ENCODE peak calls at places on chromosomes 5 and 9, in nine cellular contexts. One of them, this sample, is unnamed. For H3K36me3 and H3K9me3, the result is how much of the 10 kb centered on the place peaks cover.

GRCh38 chr5:134533115-134533815 is 7.8 kb downstream of the JADE2 start:
- DNase-seq in cardiac muscle cell: no peak
- DNase-seq in K562: no peak
- DNase-seq in mucosa of descending colon: no peak
- DNase-seq in aorta: peak
- DNase-seq in Peyer's patch: no peak
- DNase-seq in uterus: peak
- DNase-seq in tibial nerve: peak
- DNase-seq in PC-3: no peak
- DNase-seq in this sample: no peak

GRCh38 chr5:125410501-125411162 is 664.2 kb upstream of the ZNF608 start:
- DNase-seq in cardiac muscle cell: no peak
- DNase-seq in K562: no peak
- DNase-seq in mucosa of descending colon: no peak
- DNase-seq in aorta: no peak
- DNase-seq in Peyer's patch: no peak
- DNase-seq in uterus: no peak
- DNase-seq in tibial nerve: no peak
- DNase-seq in PC-3: peak
- DNase-seq in this sample: no peak

GRCh38 chr9:99491408-99492259 is 269.6 kb downstream of the SEC61B start:
- DNase-seq in cardiac muscle cell: no peak
- DNase-seq in K562: no peak
- DNase-seq in mucosa of descending colon: no peak
- DNase-seq in aorta: no peak
- DNase-seq in Peyer's patch: no peak
- DNase-seq in uterus: no peak
- DNase-seq in tibial nerve: no peak
- DNase-seq in PC-3: no peak
- DNase-seq in this sample: no peak

GRCh38 chr5:37844004-37844403 is 4.2 kb upstream of the GDNF start:
- DNase-seq in cardiac muscle cell: no peak
- DNase-seq in K562: no peak
- DNase-seq in mucosa of descending colon: no peak
- DNase-seq in aorta: no peak
- DNase-seq in Peyer's patch: no peak
- DNase-seq in uterus: no peak
- DNase-seq in tibial nerve: no peak
- DNase-seq in PC-3: no peak
- DNase-seq in this sample: no peak

GRCh38 chr5:62473209-62473608 is 60.6 kb downstream of the IPO11 start:
- DNase-seq in cardiac muscle cell: no peak
- DNase-seq in K562: no peak
- DNase-seq in mucosa of descending colon: no peak
- DNase-seq in aorta: no peak
- DNase-seq in Peyer's patch: no peak
- DNase-seq in uterus: no peak
- DNase-seq in tibial nerve: no peak
- DNase-seq in PC-3: peak
- DNase-seq in this sample: no peak

GRCh38 chr9:18260527-18260926 is 213.4 kb upstream of the ADAMTSL1 start:
- DNase-seq in cardiac muscle cell: no peak
- DNase-seq in K562: no peak
- DNase-seq in mucosa of descending colon: no peak
- DNase-seq in aorta: no peak
- DNase-seq in Peyer's patch: no peak
- DNase-seq in uterus: peak
- DNase-seq in tibial nerve: no peak
- DNase-seq in PC-3: peak
- DNase-seq in this sample: no peak

GRCh38 chr5:100776244-100776643 is 126.8 kb downstream of the ST8SIA4 start:
- DNase-seq in cardiac muscle cell: no peak
- DNase-seq in K562: no peak
- DNase-seq in mucosa of descending colon: no peak
- DNase-seq in aorta: no peak
- DNase-seq in Peyer's patch: no peak
- DNase-seq in uterus: no peak
- DNase-seq in tibial nerve: no peak
- DNase-seq in PC-3: peak
- DNase-seq in this sample: no peak

GRCh38 chr9:83219154-83219923 is 156.4 kb upstream of the RASEF start:
- DNase-seq in cardiac muscle cell: peak
- DNase-seq in K562: peak
- DNase-seq in mucosa of descending colon: peak
- DNase-seq in aorta: peak
- DNase-seq in Peyer's patch: no peak
- DNase-seq in uterus: peak
- DNase-seq in tibial nerve: peak
- DNase-seq in PC-3: peak
- DNase-seq in this sample: no peak

GRCh38 chr5:139738777-139739611 is 56.6 kb upstream of the PSD2 start:
- DNase-seq in cardiac muscle cell: no peak
- DNase-seq in K562: no peak
- DNase-seq in mucosa of descending colon: no peak
- DNase-seq in aorta: no peak
- DNase-seq in Peyer's patch: no peak
- DNase-seq in uterus: no peak
- DNase-seq in tibial nerve: no peak
- DNase-seq in PC-3: no peak
- DNase-seq in this sample: no peak

GRCh38 chr9:134469041-134469875 is 143.0 kb downstream of the RXRA start:
- DNase-seq in cardiac muscle cell: no peak
- DNase-seq in K562: no peak
- DNase-seq in mucosa of descending colon: peak
- DNase-seq in aorta: peak
- DNase-seq in Peyer's patch: no peak
- DNase-seq in uterus: peak
- DNase-seq in tibial nerve: no peak
- DNase-seq in PC-3: no peak
- DNase-seq in this sample: no peak

GRCh38 chr5:102296229-102296817 is at the start of gene SLCO4C1:
- DNase-seq in cardiac muscle cell: peak
- DNase-seq in K562: peak
- DNase-seq in mucosa of descending colon: peak
- DNase-seq in aorta: peak
- DNase-seq in Peyer's patch: peak
- DNase-seq in uterus: no peak
- DNase-seq in tibial nerve: peak
- DNase-seq in PC-3: no peak
- DNase-seq in this sample: peak

GRCh38 chr9:27861887-27862286 is 288.6 kb upstream of the C9orf72 start:
- DNase-seq in cardiac muscle cell: no peak
- DNase-seq in K562: no peak
- DNase-seq in mucosa of descending colon: no peak
- DNase-seq in aorta: no peak
- DNase-seq in Peyer's patch: no peak
- DNase-seq in uterus: no peak
- DNase-seq in tibial nerve: no peak
- DNase-seq in PC-3: no peak
- DNase-seq in this sample: no peak

GRCh38 chr5:150140830-150141229 is 14.8 kb downstream of the PDGFRB start:
- DNase-seq in cardiac muscle cell: no peak
- DNase-seq in K562: no peak
- DNase-seq in mucosa of descending colon: no peak
- DNase-seq in aorta: no peak
- DNase-seq in Peyer's patch: no peak
- DNase-seq in uterus: no peak
- DNase-seq in tibial nerve: no peak
- DNase-seq in PC-3: no peak
- DNase-seq in this sample: no peak

GRCh38 chr9:5621327-5621726 is 7.6 kb upstream of the RIC1 start:
- DNase-seq in cardiac muscle cell: no peak
- DNase-seq in K562: no peak
- DNase-seq in mucosa of descending colon: no peak
- DNase-seq in aorta: no peak
- DNase-seq in Peyer's patch: no peak
- DNase-seq in uterus: no peak
- DNase-seq in tibial nerve: no peak
- DNase-seq in PC-3: peak
- DNase-seq in this sample: no peak

GRCh38 chr5:79809743-79810142 is 120.1 kb downstream of the CMYA5 start:
- DNase-seq in cardiac muscle cell: no peak
- DNase-seq in K562: no peak
- DNase-seq in mucosa of descending colon: no peak
- DNase-seq in aorta: no peak
- DNase-seq in Peyer's patch: no peak
- DNase-seq in uterus: no peak
- DNase-seq in tibial nerve: no peak
- DNase-seq in PC-3: no peak
- DNase-seq in this sample: no peak

GRCh38 chr9:26939934-26940711 is 6.9 kb downstream of the PLAA start:
- DNase-seq in cardiac muscle cell: no peak
- DNase-seq in K562: no peak
- DNase-seq in mucosa of descending colon: no peak
- DNase-seq in aorta: no peak
- DNase-seq in Peyer's patch: no peak
- DNase-seq in uterus: no peak
- DNase-seq in tibial nerve: no peak
- DNase-seq in PC-3: no peak
- DNase-seq in this sample: no peak

GRCh38 chr5:78522476-78523105 is 126.0 kb downstream of the LHFPL2 start:
- DNase-seq in cardiac muscle cell: no peak
- DNase-seq in K562: no peak
- DNase-seq in mucosa of descending colon: no peak
- DNase-seq in aorta: no peak
- DNase-seq in Peyer's patch: no peak
- DNase-seq in uterus: no peak
- DNase-seq in tibial nerve: no peak
- DNase-seq in PC-3: no peak
- DNase-seq in this sample: no peak

GRCh38 chr5:109483395-109483974 is 73.7 kb upstream of the PJA2 start:
- DNase-seq in cardiac muscle cell: no peak
- DNase-seq in K562: no peak
- DNase-seq in mucosa of descending colon: no peak
- DNase-seq in aorta: no peak
- DNase-seq in Peyer's patch: no peak
- DNase-seq in uterus: no peak
- DNase-seq in tibial nerve: no peak
- DNase-seq in PC-3: no peak
- DNase-seq in this sample: no peak

GRCh38 chr5:149282027-149282965 is 10.6 kb downstream of the AFAP1L1 start:
- DNase-seq in cardiac muscle cell: peak
- DNase-seq in K562: no peak
- DNase-seq in mucosa of descending colon: no peak
- DNase-seq in aorta: no peak
- DNase-seq in Peyer's patch: no peak
- DNase-seq in uterus: no peak
- DNase-seq in tibial nerve: no peak
- DNase-seq in PC-3: no peak
- DNase-seq in this sample: no peak

DNA sequence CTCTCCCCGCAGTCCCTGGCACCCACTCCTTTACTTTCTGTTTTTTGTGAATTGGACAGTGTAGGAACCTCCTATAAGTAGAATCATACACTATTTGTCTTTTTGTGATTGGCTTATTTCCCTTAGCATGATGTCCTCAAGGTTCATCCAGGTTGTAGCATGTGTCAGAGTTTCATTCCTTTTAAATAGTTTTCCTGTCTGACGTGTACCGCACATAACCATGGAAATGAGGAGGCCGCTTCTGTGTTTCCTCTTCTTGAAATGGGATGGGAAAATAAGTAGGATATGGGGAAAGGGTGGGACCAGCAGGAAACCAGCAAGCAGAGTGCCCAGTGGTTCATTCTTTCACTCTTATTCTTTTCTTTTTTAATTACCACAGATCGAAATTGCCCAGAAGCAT is 72.6 kb upstream of the ENTREP1 start:
- DNase-seq in cardiac muscle cell: no peak
- DNase-seq in K562: no peak
- DNase-seq in mucosa of descending colon: no peak
- DNase-seq in aorta: no peak
- DNase-seq in Peyer's patch: no peak
- DNase-seq in uterus: no peak
- DNase-seq in tibial nerve: no peak
- DNase-seq in PC-3: no peak
- DNase-seq in this sample: no peak
- H3K36me3 ChIP-seq in cardiac muscle cell: half or more
- H3K36me3 ChIP-seq in K562: under half
- H3K36me3 ChIP-seq in mucosa of descending colon: under half
- H3K36me3 ChIP-seq in aorta: under half
- H3K36me3 ChIP-seq in Peyer's patch: half or more
- H3K36me3 ChIP-seq in uterus: under half
- H3K36me3 ChIP-seq in tibial nerve: under half
- H3K36me3 ChIP-seq in PC-3: under half
- H3K36me3 ChIP-seq in this sample: under half

DNA sequence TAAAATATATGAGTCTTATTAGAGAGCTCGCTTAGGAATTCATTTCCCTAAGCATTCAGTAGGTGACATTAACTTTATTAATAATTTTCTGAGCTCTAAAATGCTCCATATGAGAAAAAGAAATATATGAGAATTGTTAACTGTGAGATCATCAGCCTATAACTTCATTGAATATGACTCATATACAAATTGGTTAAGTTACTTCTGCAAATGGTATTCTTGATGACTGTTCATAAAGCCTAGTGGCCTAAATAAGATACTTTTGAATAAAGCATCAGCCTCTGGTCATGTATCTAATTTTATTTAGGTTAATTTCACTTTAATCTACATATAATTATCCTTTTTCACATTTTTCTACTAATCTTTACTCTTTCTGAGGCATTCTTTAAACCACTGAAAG is 710.2 kb upstream of the ACO1 start:
- DNase-seq in cardiac muscle cell: no peak
- DNase-seq in K562: no peak
- DNase-seq in mucosa of descending colon: no peak
- DNase-seq in aorta: no peak
- DNase-seq in Peyer's patch: no peak
- DNase-seq in uterus: no peak
- DNase-seq in tibial nerve: no peak
- DNase-seq in PC-3: peak
- DNase-seq in this sample: no peak
- H3K9me3 ChIP-seq in cardiac muscle cell: under half
- H3K9me3 ChIP-seq in K562: under half
- H3K9me3 ChIP-seq in mucosa of descending colon: under half
- H3K9me3 ChIP-seq in aorta: under half
- H3K9me3 ChIP-seq in Peyer's patch: under half
- H3K9me3 ChIP-seq in uterus: under half
- H3K9me3 ChIP-seq in tibial nerve: under half
- H3K9me3 ChIP-seq in PC-3: under half
- H3K9me3 ChIP-seq in this sample: under half

GRCh38 chr5:138553437-138554095 is 10.5 kb upstream of the ETF1 start:
- DNase-seq in cardiac muscle cell: no peak
- DNase-seq in K562: no peak
- DNase-seq in mucosa of descending colon: no peak
- DNase-seq in aorta: no peak
- DNase-seq in Peyer's patch: no peak
- DNase-seq in uterus: no peak
- DNase-seq in tibial nerve: no peak
- DNase-seq in PC-3: no peak
- DNase-seq in this sample: no peak
- H3K36me3 ChIP-seq in cardiac muscle cell: under half
- H3K36me3 ChIP-seq in K562: half or more
- H3K36me3 ChIP-seq in mucosa of descending colon: under half
- H3K36me3 ChIP-seq in aorta: under half
- H3K36me3 ChIP-seq in Peyer's patch: under half
- H3K36me3 ChIP-seq in uterus: under half
- H3K36me3 ChIP-seq in tibial nerve: under half
- H3K36me3 ChIP-seq in PC-3: under half
- H3K36me3 ChIP-seq in this sample: under half

DNA sequence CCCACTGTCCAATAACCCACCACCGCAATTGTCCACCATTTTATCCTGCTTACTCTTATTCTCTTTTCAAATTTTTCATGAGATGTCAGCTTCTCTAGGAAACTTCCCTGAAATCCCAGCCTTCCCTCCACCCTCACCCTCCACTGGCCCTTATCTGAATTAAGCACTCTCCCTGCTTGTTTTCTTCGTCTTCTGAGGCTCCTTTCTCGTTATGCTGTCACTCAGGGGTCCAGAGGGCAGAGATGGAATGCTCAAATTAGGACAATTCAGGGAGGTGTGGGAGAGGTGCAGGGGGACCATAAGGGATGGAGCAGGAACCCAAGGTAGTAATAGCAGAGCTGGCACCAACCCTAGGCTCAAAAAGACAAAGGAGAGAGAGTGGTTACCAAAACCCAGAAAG is 5.0 kb upstream of the DAPK1 start:
- DNase-seq in cardiac muscle cell: no peak
- DNase-seq in K562: no peak
- DNase-seq in mucosa of descending colon: no peak
- DNase-seq in aorta: no peak
- DNase-seq in Peyer's patch: no peak
- DNase-seq in uterus: no peak
- DNase-seq in tibial nerve: no peak
- DNase-seq in PC-3: no peak
- DNase-seq in this sample: no peak
- H3K9me3 ChIP-seq in cardiac muscle cell: under half
- H3K9me3 ChIP-seq in K562: under half
- H3K9me3 ChIP-seq in mucosa of descending colon: under half
- H3K9me3 ChIP-seq in aorta: under half
- H3K9me3 ChIP-seq in Peyer's patch: under half
- H3K9me3 ChIP-seq in uterus: under half
- H3K9me3 ChIP-seq in tibial nerve: under half
- H3K9me3 ChIP-seq in PC-3: under half
- H3K9me3 ChIP-seq in this sample: under half

This sample was measured in iPS DF 6.9.